ENCODE peak calls at places on chromosomes 5 and 9, in seven cellular contexts. G is tibial artery, U is GM20000, K is heart left ventricle, C is right lobe of liver, B is thoracic aorta, E is omental fat pad. I is an unnamed sample.

GRCh38 chr9:14511452-14511851 is 181.8 kb downstream of the ZDHHC21 start:
- DNase-seq in E (no peak), G (no peak), U (no peak), B (no peak), C (no peak), K (no peak), I (no peak)

GRCh38 chr9:89839427-89839826 is 234.6 kb downstream of the GADD45G start:
- DNase-seq in K (no peak), C (no peak), E (no peak), U (no peak), B (no peak), G (no peak), I (no peak)

GRCh38 chr9:5629312-5630037 is 568 bp downstream of the RIC1 start:
- DNase-seq in E (peak; percentile 30), K (peak; percentile 70), U (peak; percentile 38), G (peak; percentile 53), C (peak; percentile 62), B (no peak), I (peak; percentile 78)

GRCh38 chr9:124934290-124934689 is 6.6 kb downstream of the GOLGA1 start:
- DNase-seq in U (peak; percentile 19), B (no peak), C (no peak), G (no peak), K (no peak), E (no peak), I (no peak)

GRCh38 chr5:158140120-158140778 is 281.3 kb upstream of the CLINT1 start:
- DNase-seq in K (peak; percentile 45), B (no peak), C (no peak), E (no peak), U (no peak), G (peak; percentile 34), I (peak; percentile 51)

GRCh38 chr9:122418016-122418415 is 47.2 kb downstream of the PTGS1 start:
- DNase-seq in U (no peak), G (no peak), C (no peak), B (no peak), K (no peak), E (no peak), I (no peak)

GRCh38 chr5:66661149-66661548 is 65.0 kb downstream of the MAST4 start:
- DNase-seq in G (no peak), K (peak; percentile 69), C (no peak), U (no peak), E (no peak), B (no peak), I (peak; percentile 57)

GRCh38 chr5:133779828-133780475 is 167.6 kb upstream of the FSTL4 start:
- DNase-seq in E (no peak), B (no peak), C (no peak), K (no peak), G (no peak), U (peak; percentile 41), I (no peak)

GRCh38 chr9:29213374-29214161 is 1640.3 kb upstream of the C9orf72 start:
- DNase-seq in K (peak; percentile 21), U (no peak), C (no peak), G (no peak), E (no peak), B (no peak), I (peak; percentile 34)

GRCh38 chr9:133000842-133001241 is 22.3 kb downstream of the GFI1B start:
- DNase-seq in C (no peak), E (no peak), K (no peak), U (no peak), G (peak; percentile 0), B (no peak), I (no peak)

GRCh38 chr5:73856972-73857371 is 231.0 kb downstream of the ARHGEF28 start:
- DNase-seq in E (no peak), K (no peak), B (no peak), C (no peak), G (no peak), U (no peak), I (no peak)

GRCh38 chr5:116454417-116454927 is 120.2 kb downstream of the SEMA6A start:
- DNase-seq in U (peak; percentile 77), E (no peak), C (no peak), G (peak; percentile 34), K (peak; percentile 38), B (no peak), I (no peak)

GRCh38 chr9:124839612-124840299 is 13.5 kb upstream of the WDR38 start:
- DNase-seq in B (no peak), E (no peak), K (peak; percentile 31), C (no peak), G (no peak), U (no peak), I (no peak)

GRCh38 chr9:18018661-18019060 is 439.8 kb downstream of the SH3GL2 start:
- DNase-seq in B (no peak), K (no peak), U (no peak), E (no peak), C (no peak), G (no peak), I (no peak)

GRCh38 chr9:90078988-90079457 is 474.2 kb downstream of the GADD45G start:
- DNase-seq in K (no peak), U (no peak), G (no peak), C (no peak), B (no peak), E (no peak), I (no peak)

GRCh38 chr5:87909382-87909781 is 359.3 kb downstream of the TMEM161B start:
- DNase-seq in K (no peak), C (no peak), G (no peak), B (no peak), U (no peak), E (no peak), I (no peak)

GRCh38 chr5:150214289-150214688 is 24.4 kb downstream of the SLC6A7 start:
- DNase-seq in C (no peak), U (no peak), B (no peak), K (peak; percentile 64), E (no peak), G (peak; percentile 51), I (peak; percentile 68)

GRCh38 chr5:39121922-39122321 is 47.7 kb upstream of the RICTOR start:
- DNase-seq in G (no peak), E (no peak), B (no peak), K (no peak), U (no peak), C (no peak), I (no peak)

GRCh38 chr9:123640792-123641222 is 284.8 kb downstream of the CRB2 start:
- DNase-seq in G (no peak), E (no peak), K (no peak), U (peak; percentile 17), C (no peak), B (no peak), I (no peak)

I was measured in psoas muscle.